ENCODE peak calls at places on chromosome 19, in ten cellular contexts. P is breast epithelium, Y is mesothelial cell of epicardium, O is astrocyte of the cerebellum, C is fibroblast of the aortic adventitia, G is left ventricle myocardium inferior, L is endothelial cell, Z is RWPE2, E is adrenal gland, N is type B pancreatic cell. U is an unnamed sample.

GRCh38 chr19:36136975-36137686 is 2.7 kb upstream of the CAPNS1 start:
- DNase-seq in O (no peak), L (no peak), Z (peak; percentile 94), N (no peak), G (peak; percentile 40), E (peak; percentile 95), Y (no peak), C (peak; percentile 72), P (peak; percentile 92), U (no peak)

GRCh38 chr19:15251749-15252397 is 19.6 kb upstream of the EPHX3 start:
- DNase-seq in N (peak; percentile 79), Z (no peak), P (peak; percentile 58), G (peak; percentile 86), C (peak; percentile 98), E (peak; percentile 91), L (peak; percentile 63), O (peak; percentile 94), Y (peak; percentile 53), U (peak; percentile 23)

GRCh38 chr19:42233106-42233505 is 9.3 kb downstream of the GSK3A start:
- DNase-seq in P (no peak), Z (no peak), E (no peak), C (no peak), N (no peak), G (no peak), O (no peak), Y (no peak), L (no peak), U (no peak)

GRCh38 chr19:34261335-34262109 is 7.2 kb downstream of the GARRE1 start:
- DNase-seq in Y (no peak), P (no peak), L (no peak), Z (no peak), G (no peak), N (no peak), C (no peak), E (no peak), O (no peak), U (no peak)

GRCh38 chr19:36009633-36010379 is 1.2 kb upstream of the SYNE4 start:
- DNase-seq in L (no peak), P (no peak), C (no peak), E (no peak), Y (no peak), Z (no peak), O (no peak), G (no peak), N (no peak), U (no peak)

GRCh38 chr19:13155472-13156284 is 5.5 kb downstream of the IER2 start:
- DNase-seq in C (peak; percentile 78), E (peak; percentile 91), P (peak; percentile 75), Y (no peak), L (peak; percentile 77), N (peak; percentile 84), Z (peak; percentile 82), O (no peak), G (peak; percentile 86), U (peak; percentile 72)

GRCh38 chr19:5166262-5166661 is 174.3 kb downstream of the PTPRS start:
- DNase-seq in C (peak; percentile 72), L (no peak), O (peak; percentile 15), E (no peak), Y (no peak), P (no peak), N (no peak), G (no peak), Z (no peak), U (no peak)

GRCh38 chr19:47445937-47446402 is 25.7 kb downstream of the SLC8A2 start:
- DNase-seq in C (no peak), G (no peak), Z (no peak), N (no peak), L (peak; percentile 62), Y (no peak), E (peak; percentile 51), P (no peak), O (no peak), U (no peak)

GRCh38 chr19:5627395-5627904 is 4.6 kb downstream of the SAFB start:
- DNase-seq in Y (no peak), N (no peak), O (no peak), Z (no peak), E (peak; percentile 78), C (peak; percentile 26), L (no peak), G (peak; percentile 56), P (peak; percentile 33), U (no peak)

GRCh38 chr19:9309974-9310446 is 372 bp upstream of the ZNF699 start:
- DNase-seq in P (no peak), Y (peak; percentile 82), N (peak; percentile 90), G (peak; percentile 92), C (peak; percentile 92), O (peak; percentile 79), L (no peak), Z (peak; percentile 90), E (peak; percentile 92), U (peak; percentile 76)

GRCh38 chr19:1998712-1999708 is 16.5 kb downstream of the BTBD2 start:
- DNase-seq in L (no peak), O (no peak), C (no peak), N (no peak), Z (peak; percentile 54), E (no peak), Y (no peak), P (no peak), G (no peak), U (no peak)

GRCh38 chr19:1999856-2000515 is 15.5 kb downstream of the BTBD2 start:
- DNase-seq in Z (no peak), O (no peak), L (no peak), G (no peak), E (no peak), C (no peak), N (no peak), Y (no peak), P (no peak), U (no peak)

GRCh38 chr19:2003901-2004300 is 11.6 kb downstream of the BTBD2 start:
- DNase-seq in L (no peak), E (no peak), O (no peak), C (no peak), Y (no peak), P (no peak), Z (no peak), N (no peak), G (no peak), U (no peak)
- TF ChIP-seq CTCF in L (no peak), E (no peak), O (no peak), C (no peak), Y (no peak), P (no peak), Z (no peak), N (no peak), G (no peak), U (no peak)

GRCh38 chr19:10565028-10565566 is 713 bp downstream of the KRI1 start:
- DNase-seq in O (no peak), L (peak; percentile 34), N (no peak), G (no peak), C (no peak), P (peak; percentile 32), E (peak; percentile 45), Z (no peak), Y (no peak), U (peak; percentile 34)
- TF ChIP-seq CTCF in O (peak; percentile 48), L (no peak), N (no peak), G (no peak), C (peak; percentile 20), P (peak; percentile 14), E (no peak), Z (peak; percentile 57), Y (no peak), U (no peak)

DNA sequence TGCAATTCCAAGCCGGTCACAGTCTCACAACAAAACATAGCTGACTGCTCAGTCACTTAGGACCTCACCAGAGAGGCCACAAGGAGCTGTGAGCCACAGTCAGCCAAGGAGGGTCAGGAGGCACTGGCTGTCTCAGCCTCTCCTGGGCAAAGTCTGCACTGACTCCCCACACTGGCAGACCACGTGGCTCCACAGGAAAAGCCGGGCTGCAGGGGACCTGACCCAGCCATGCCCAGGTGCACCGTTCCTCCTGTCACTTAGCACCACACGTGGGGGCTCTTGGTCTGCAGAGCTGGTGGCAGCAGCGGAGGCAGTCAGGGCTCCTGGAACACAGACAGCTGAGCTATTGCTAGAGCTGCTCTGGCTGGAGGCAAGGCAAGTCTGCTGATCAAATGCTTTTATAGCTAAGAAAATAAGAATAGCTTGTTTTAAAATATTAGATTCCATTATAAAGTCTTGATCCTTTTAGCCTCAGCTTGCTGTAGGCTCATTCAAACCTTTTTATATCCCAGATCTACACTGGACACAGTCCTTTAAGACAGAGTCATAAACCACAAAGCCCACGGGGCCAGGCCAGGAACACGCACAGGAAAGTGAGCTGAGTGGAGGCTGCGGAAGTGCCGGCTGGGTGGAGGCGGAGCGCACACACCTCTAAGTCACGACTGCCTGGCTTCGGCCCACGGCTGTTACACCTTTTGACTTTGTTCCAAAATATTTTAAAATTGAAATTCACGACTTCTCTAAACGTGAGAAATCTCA is 744.1 kb downstream of the UQCRFS1 start:
- DNase-seq in O (no peak), C (peak; percentile 84), N (no peak), E (peak; percentile 9), L (no peak), Z (no peak), P (no peak), G (no peak), Y (no peak), U (no peak)
- TF ChIP-seq CTCF in O (no peak), C (no peak), N (no peak), E (no peak), L (no peak), Z (no peak), P (no peak), G (no peak), Y (no peak), U (no peak)

DNA sequence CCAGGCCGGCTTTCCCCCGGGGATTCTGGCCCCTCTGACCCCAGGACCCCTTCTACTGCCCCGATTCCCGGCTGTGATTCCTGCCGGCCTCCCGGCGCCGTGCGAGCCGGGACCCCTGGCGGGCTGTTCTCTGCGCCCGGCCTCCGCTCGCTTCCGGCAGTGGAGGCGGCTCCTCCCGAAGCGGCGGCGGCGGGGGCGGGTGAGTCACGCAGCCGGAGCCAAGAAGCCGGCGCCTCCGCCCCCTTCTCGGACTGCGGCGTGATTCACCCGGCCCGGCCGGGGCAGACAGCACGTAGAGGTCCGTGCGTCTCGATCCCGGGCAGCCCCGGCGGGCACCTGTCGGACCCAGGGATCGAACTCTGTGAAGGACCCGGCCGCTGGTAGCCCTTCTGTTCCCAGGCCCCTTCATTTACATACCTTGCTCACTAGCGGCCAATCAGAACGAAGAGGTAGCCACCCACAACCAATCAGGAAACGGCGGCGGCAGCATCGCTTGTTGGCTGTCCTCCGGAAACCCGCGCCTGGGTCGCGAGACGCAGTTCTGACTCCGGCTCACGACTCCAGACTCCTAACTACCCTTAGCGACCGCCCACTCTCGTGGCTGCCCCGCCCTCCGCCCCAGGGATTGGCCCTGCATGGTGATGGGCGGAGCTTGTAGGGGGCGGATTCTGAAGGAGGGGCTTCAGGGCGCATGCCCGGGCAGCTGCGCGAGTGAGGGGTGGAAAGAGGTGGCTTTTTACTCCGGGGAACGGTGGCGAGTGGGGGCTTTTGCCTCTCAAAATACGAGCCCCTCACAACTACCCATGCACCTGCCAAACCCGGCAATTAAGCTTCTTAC is at the start of gene SERTAD1:
- DNase-seq in N (peak; percentile 100), C (peak; percentile 99), Z (peak; percentile 99), O (peak; percentile 98), G (peak; percentile 100), E (peak; percentile 100), P (peak; percentile 100), Y (peak; percentile 99), L (peak; percentile 100), U (peak; percentile 100)
- TF ChIP-seq CTCF in N (peak; percentile 95), C (peak; percentile 58), Z (peak; percentile 75), O (peak; percentile 66), G (peak; percentile 84), E (peak; percentile 79), P (peak; percentile 70), Y (peak; percentile 91), L (peak; percentile 94), U (no peak)

GRCh38 chr19:38132781-38133180 is 91.2 kb downstream of the DPF1 start:
- DNase-seq in N (no peak), C (no peak), L (no peak), Y (no peak), E (no peak), Z (no peak), G (no peak), P (no peak), O (no peak), U (no peak)
- TF ChIP-seq CTCF in N (no peak), C (no peak), L (no peak), Y (no peak), E (no peak), Z (no peak), G (no peak), P (no peak), O (no peak), U (no peak)

U was measured in progenitor cell of endocrine pancreas.